ENCODE peak calls at places on chromosomes 5 and 9, in four cellular contexts. One of them, this sample, is unnamed.

GRCh38 chr9:20481437-20481836 is 140.9 kb downstream of the MLLT3 start:
- DNase-seq in mesenchymal stem cell: no peak
- DNase-seq in H9: no peak
- DNase-seq in IMR-90: no peak
- DNase-seq in this sample: no peak

GRCh38 chr5:31847354-31847753 is 208.4 kb downstream of the PDZD2 start:
- DNase-seq in mesenchymal stem cell: no peak
- DNase-seq in H9: no peak
- DNase-seq in IMR-90: no peak
- DNase-seq in this sample: no peak

GRCh38 chr5:171606414-171607024 is 179.1 kb upstream of the SMIM23 start:
- DNase-seq in mesenchymal stem cell: peak
- DNase-seq in H9: no peak
- DNase-seq in IMR-90: peak
- DNase-seq in this sample: no peak

GRCh38 chr9:99244300-99245260 is 22.5 kb downstream of the SEC61B start:
- DNase-seq in mesenchymal stem cell: no peak
- DNase-seq in H9: no peak
- DNase-seq in IMR-90: no peak
- DNase-seq in this sample: no peak

GRCh38 chr5:41246376-41246775 is 33.0 kb upstream of the C6 start:
- DNase-seq in mesenchymal stem cell: peak
- DNase-seq in H9: no peak
- DNase-seq in IMR-90: peak
- DNase-seq in this sample: peak

GRCh38 chr5:63245271-63245670 is 666.7 kb downstream of the LRRC70 start:
- DNase-seq in mesenchymal stem cell: peak
- DNase-seq in H9: no peak
- DNase-seq in IMR-90: no peak
- DNase-seq in this sample: no peak

GRCh38 chr9:36780186-36780585 is 207.5 kb downstream of the MELK start:
- DNase-seq in mesenchymal stem cell: no peak
- DNase-seq in H9: no peak
- DNase-seq in IMR-90: no peak
- DNase-seq in this sample: no peak

GRCh38 chr5:16061163-16061562 is 118.4 kb downstream of the MARCHF11 start:
- DNase-seq in mesenchymal stem cell: no peak
- DNase-seq in H9: no peak
- DNase-seq in IMR-90: no peak
- DNase-seq in this sample: no peak

GRCh38 chr5:43191740-43192557 is at the start of gene NIM1K:
- DNase-seq in mesenchymal stem cell: peak
- DNase-seq in H9: peak
- DNase-seq in IMR-90: peak
- DNase-seq in this sample: no peak

GRCh38 chr5:108171759-108172158 is 210.1 kb downstream of the FBXL17 start:
- DNase-seq in mesenchymal stem cell: no peak
- DNase-seq in H9: no peak
- DNase-seq in IMR-90: no peak
- DNase-seq in this sample: no peak

GRCh38 chr9:28824410-28824963 is 1251.2 kb upstream of the C9orf72 start:
- DNase-seq in mesenchymal stem cell: no peak
- DNase-seq in H9: no peak
- DNase-seq in IMR-90: no peak
- DNase-seq in this sample: no peak

GRCh38 chr5:131634666-131634995 is 398 bp downstream of the RAPGEF6 start:
- DNase-seq in mesenchymal stem cell: peak
- DNase-seq in H9: peak
- DNase-seq in IMR-90: peak
- DNase-seq in this sample: peak

DNA sequence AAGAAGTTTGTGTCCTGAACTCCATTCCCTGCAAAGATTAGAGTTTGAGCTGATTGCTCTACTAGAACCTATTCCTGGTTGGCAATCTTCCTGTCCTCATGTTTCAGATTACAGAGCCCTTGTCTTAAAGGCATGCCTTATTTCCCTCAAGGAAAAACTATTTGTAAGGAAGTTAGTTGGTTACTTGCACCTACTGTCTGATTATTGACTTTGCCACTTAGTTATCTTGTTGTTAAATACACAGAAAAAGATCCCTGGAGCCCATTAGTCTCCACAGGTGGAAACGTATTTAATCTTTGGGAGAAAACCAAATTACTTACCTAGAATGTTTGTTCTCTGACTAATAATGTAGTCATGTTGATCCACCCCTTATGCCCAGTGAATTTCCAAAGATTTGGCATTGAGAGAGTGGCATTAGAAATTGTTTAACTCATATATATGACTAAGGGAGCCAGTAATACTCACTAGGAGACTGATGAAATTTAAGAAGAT is 132.3 kb upstream of the ELL2 start:
- DNase-seq in mesenchymal stem cell: no peak
- DNase-seq in H9: no peak
- DNase-seq in IMR-90: no peak
- DNase-seq in this sample: no peak
- H3K27ac ChIP-seq in mesenchymal stem cell: no peak
- H3K27ac ChIP-seq in H9: no peak
- H3K27ac ChIP-seq in IMR-90: no peak
- H3K27ac ChIP-seq in this sample: no peak

GRCh38 chr9:7316458-7316795 is 483.2 kb downstream of the DMAC1 start:
- DNase-seq in mesenchymal stem cell: no peak
- DNase-seq in H9: no peak
- DNase-seq in IMR-90: no peak
- DNase-seq in this sample: no peak

GRCh38 chr9:7320139-7320538 is 479.4 kb downstream of the DMAC1 start:
- DNase-seq in mesenchymal stem cell: peak
- DNase-seq in H9: no peak
- DNase-seq in IMR-90: peak
- DNase-seq in this sample: peak

GRCh38 chr9:7315746-7316457 is 483.7 kb downstream of the DMAC1 start:
- DNase-seq in mesenchymal stem cell: peak
- DNase-seq in H9: no peak
- DNase-seq in IMR-90: peak
- DNase-seq in this sample: peak

GRCh38 chr9:7316967-7317366 is 482.6 kb downstream of the DMAC1 start:
- DNase-seq in mesenchymal stem cell: peak
- DNase-seq in H9: no peak
- DNase-seq in IMR-90: no peak
- DNase-seq in this sample: no peak

DNA sequence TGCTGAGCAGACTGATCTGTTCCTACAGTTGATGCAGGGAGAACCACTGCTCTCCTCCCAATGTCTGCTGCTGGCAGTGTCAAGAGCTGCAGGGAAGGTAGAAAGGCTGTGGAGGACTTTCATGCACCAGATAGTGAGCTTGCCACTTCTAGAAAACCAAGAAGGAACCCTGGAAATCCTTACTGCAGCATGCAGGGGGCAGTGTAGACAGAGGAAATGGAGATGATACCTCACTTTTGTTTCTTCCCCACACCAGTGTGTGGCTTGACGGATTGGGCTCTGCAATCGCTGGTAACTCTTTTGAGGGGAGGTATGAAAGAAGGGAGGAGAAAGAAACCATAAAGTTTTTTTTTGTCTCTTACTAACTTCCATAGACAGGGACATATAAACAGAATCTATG is 480.7 kb downstream of the DMAC1 start:
- DNase-seq in mesenchymal stem cell: no peak
- DNase-seq in H9: no peak
- DNase-seq in IMR-90: no peak
- DNase-seq in this sample: no peak
- H3K23ac ChIP-seq in mesenchymal stem cell: no peak
- H3K23ac ChIP-seq in H9: no peak
- H3K23ac ChIP-seq in IMR-90: no peak
- H3K23ac ChIP-seq in this sample: no peak

DNA sequence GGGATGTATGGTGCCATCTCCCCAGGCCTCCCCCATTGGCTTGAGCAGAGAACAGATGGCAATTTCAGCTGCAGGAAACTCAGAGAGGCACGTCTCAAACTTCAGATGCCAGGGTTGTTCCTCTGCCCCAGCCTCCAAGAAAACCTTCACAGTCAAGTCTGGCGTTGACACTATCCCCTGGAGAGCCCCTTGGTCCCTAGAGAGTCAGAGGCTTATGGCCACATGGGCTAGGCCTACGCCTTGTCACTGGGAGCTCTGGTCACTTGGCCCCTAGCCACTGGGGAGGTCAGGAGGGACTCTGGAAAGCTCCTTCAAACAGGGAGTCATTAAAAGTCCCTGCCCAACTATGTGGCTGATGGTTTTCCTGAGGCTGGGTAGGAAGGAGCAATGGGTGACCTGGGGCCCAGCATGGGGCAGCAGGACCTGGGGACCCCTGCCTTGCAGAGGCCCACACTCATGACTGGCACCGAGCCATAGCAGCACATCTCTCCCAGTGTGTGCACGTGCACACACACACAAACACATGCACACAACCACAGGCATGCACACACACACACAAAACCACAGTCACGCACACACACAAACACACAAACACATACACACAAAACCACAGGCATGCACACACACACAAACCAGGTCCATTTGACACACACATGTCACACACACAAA is 144.2 kb downstream of the GADD45G start:
- DNase-seq in mesenchymal stem cell: no peak
- DNase-seq in H9: no peak
- DNase-seq in IMR-90: no peak
- DNase-seq in this sample: no peak
- H4K91ac ChIP-seq in mesenchymal stem cell: peak
- H4K91ac ChIP-seq in H9: no peak
- H4K91ac ChIP-seq in IMR-90: no peak
- H4K91ac ChIP-seq in this sample: peak

DNA sequence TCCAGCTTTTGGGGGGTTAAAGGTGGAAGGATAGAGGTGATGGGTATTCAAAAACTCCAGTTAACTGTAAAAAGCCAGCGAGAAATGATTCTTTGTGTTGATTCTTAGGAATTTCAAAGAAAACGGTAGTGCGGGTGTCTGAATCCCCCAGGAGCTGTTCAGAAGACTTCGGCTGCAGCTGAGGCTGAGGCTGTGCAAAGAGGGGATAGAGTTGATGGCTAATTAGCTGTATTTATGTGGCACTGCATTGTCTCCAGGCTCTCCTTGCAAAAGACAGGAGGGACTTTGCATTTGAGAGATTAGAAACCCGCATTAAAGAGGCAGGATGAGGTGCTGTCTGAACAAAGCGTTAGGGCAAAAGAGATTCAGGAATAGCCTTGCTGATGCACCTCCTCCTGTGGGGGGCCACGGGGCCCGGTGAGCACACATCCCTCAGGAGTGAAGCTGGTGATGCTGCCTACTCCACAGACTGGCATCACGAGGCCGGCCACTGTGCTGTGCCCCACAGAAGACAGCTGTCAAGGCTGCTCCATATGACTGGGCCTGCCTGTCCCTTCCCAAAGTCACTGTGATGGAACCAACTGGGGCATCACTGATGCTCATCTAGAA is 343.6 kb upstream of the DAP start:
- DNase-seq in mesenchymal stem cell: no peak
- DNase-seq in H9: no peak
- DNase-seq in IMR-90: no peak
- DNase-seq in this sample: no peak
- H3K27ac ChIP-seq in mesenchymal stem cell: no peak
- H3K27ac ChIP-seq in H9: no peak
- H3K27ac ChIP-seq in IMR-90: no peak
- H3K27ac ChIP-seq in this sample: no peak

GRCh38 chr5:90696148-90696547 is 137.6 kb downstream of the ADGRV1 start:
- DNase-seq in mesenchymal stem cell: no peak
- DNase-seq in H9: no peak
- DNase-seq in IMR-90: no peak
- DNase-seq in this sample: no peak
- H3K23ac ChIP-seq in mesenchymal stem cell: no peak
- H3K23ac ChIP-seq in H9: no peak
- H3K23ac ChIP-seq in IMR-90: no peak
- H3K23ac ChIP-seq in this sample: no peak

DNA sequence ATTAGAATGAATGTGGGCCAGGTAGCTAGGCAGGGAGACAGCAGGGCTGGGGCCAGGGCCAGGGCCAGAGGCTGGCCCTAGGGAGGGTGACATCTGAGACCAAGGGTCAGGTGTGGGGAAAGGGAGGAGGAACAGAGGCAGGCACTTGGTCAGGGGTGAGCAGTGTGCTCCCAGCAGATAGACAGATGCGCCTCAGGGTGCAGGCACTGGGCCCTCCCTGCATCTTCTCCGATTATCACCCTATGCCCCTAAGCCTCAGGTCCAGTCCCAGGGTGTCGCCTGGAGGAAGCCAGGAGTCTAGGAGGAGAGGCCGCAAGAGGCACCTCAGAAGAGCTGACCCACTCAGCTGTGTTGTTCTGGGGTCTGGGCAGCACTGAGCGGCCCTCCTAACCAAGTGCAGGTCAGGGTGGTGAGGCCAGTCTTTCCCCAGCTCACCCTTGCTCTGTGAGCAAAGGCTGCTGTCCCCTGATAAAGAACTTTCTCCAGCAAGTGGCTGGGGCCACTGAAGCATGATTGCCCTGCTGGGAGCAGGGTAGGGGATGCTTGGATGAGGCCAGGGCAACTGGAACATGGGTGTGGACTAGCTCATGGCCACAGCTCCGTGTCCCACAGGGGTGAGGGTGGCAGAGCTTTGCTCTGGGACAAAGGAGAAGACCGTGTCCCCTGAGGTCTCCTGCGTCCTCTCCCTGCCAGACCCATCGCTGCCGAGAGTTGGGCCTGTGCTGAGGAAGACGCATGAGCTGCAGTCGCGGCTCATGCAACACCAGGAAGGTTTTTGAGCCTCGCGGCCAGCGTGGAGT is 2.1 kb upstream of the RASGEF1C start:
- DNase-seq in mesenchymal stem cell: no peak
- DNase-seq in H9: no peak
- DNase-seq in IMR-90: no peak
- DNase-seq in this sample: no peak
- H4K91ac ChIP-seq in mesenchymal stem cell: no peak
- H4K91ac ChIP-seq in H9: no peak
- H4K91ac ChIP-seq in IMR-90: no peak
- H4K91ac ChIP-seq in this sample: no peak

DNA sequence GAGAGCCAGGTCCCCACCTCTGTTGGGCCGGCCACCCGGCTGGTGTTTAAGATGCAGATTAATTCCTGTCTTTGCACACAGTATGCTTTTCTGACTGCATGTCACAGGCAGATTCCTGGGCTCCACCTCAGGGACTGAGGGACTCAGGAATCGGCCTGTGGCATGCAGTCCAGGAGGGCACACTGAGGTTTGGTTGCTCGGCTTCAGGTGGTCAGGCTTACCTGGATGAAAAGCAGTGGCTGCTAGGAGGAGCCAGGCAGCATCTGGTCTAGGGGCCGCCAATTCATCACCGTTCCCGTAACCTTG is 1.1 kb downstream of the WDR5 start:
- DNase-seq in mesenchymal stem cell: no peak
- DNase-seq in H9: no peak
- DNase-seq in IMR-90: no peak
- DNase-seq in this sample: no peak
- H3K27ac ChIP-seq in mesenchymal stem cell: no peak
- H3K27ac ChIP-seq in H9: no peak
- H3K27ac ChIP-seq in IMR-90: peak
- H3K27ac ChIP-seq in this sample: no peak

DNA sequence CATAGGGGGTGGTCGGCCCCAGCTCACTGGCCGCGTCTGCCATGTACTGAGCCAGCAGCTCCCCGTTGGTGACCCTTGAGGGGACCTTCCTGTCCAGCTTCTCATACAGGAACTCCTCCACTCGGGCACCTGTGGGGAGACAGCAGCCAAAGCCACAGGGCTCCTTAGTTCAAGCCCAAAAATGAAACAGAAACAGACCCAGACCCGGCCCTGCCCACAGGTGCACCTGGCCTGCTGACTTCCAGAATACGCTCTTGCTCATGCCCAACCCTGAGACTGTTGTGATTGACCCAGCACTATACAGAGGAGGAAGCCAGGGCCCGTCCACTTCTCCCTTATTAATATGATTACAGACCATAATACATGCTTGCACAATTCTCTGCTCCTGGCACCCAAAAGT is 7.0 kb downstream of the SH3GLB2 start:
- DNase-seq in mesenchymal stem cell: no peak
- DNase-seq in H9: no peak
- DNase-seq in IMR-90: no peak
- DNase-seq in this sample: no peak
- H3K23ac ChIP-seq in mesenchymal stem cell: no peak
- H3K23ac ChIP-seq in H9: no peak
- H3K23ac ChIP-seq in IMR-90: no peak
- H3K23ac ChIP-seq in this sample: no peak